ENCODE peak calls at places on chromosomes 4 and X, in seven cellular contexts. G, W, M, X, S, U and I are unnamed samples.

GRCh38 chrX:69222103-69223090 is 57.1 kb upstream of the PJA1 start:
- DNase-seq in G (peak), W (peak), M (peak), X (peak), S (peak), U (peak), I (peak)

GRCh38 chr4:178752954-178753525 is 1310.8 kb upstream of the AGA start:
- DNase-seq in G (no peak), W (peak), M (no peak), X (no peak), S (no peak), U (peak), I (no peak)

GRCh38 chr4:8419222-8420041 is 21.1 kb downstream of the ACOX3 start:
- DNase-seq in G (no peak), W (no peak), M (no peak), X (no peak), S (peak), U (no peak), I (peak)

GRCh38 chrX:81377329-81377728 is 175.4 kb downstream of the SH3BGRL start:
- DNase-seq in G (peak), W (peak), M (peak), X (peak), S (peak), U (peak), I (peak)

GRCh38 chr4:86720508-86721068 is 126.5 kb downstream of the PTPN13 start:
- DNase-seq in G (no peak), W (no peak), M (peak), X (no peak), S (no peak), U (no peak), I (peak)

GRCh38 chr4:88963817-88964216 is 93.2 kb downstream of the FAM13A start:
- DNase-seq in G (no peak), W (no peak), M (peak), X (no peak), S (no peak), U (no peak), I (peak)

GRCh38 chrX:55057691-55058249 is 17.1 kb upstream of the PAGE2B start:
- DNase-seq in G (peak), W (peak), M (peak), X (peak), S (no peak), U (peak), I (peak)

GRCh38 chr4:143184217-143184502 is 557 bp upstream of the USP38 start:
- DNase-seq in G (no peak), W (no peak), M (no peak), X (no peak), S (no peak), U (no peak), I (no peak)

GRCh38 chr4:53208749-53209148 is 157.1 kb downstream of the SCFD2 start:
- DNase-seq in G (peak), W (no peak), M (no peak), X (no peak), S (no peak), U (no peak), I (no peak)

GRCh38 chr4:2786152-2786671 is 6.7 kb upstream of the SH3BP2 start:
- DNase-seq in G (no peak), W (no peak), M (no peak), X (no peak), S (no peak), U (no peak), I (no peak)

GRCh38 chr4:88429401-88429800 is 27.5 kb upstream of the HERC5 start:
- DNase-seq in G (no peak), W (no peak), M (no peak), X (no peak), S (no peak), U (no peak), I (no peak)

GRCh38 chr4:165325732-165326512 is 1.5 kb upstream of the MSMO1 start:
- DNase-seq in G (peak), W (no peak), M (peak), X (no peak), S (no peak), U (no peak), I (peak)

GRCh38 chr4:72954811-72955210 is 114.7 kb downstream of the COX18 start:
- DNase-seq in G (no peak), W (no peak), M (peak), X (no peak), S (peak), U (no peak), I (peak)

GRCh38 chrX:17984415-17984814 is 123.3 kb upstream of the RAI2 start:
- DNase-seq in G (no peak), W (no peak), M (no peak), X (no peak), S (no peak), U (peak), I (no peak)

GRCh38 chr4:7281316-7282093 is 89.2 kb downstream of the SORCS2 start:
- DNase-seq in G (no peak), W (no peak), M (peak), X (no peak), S (no peak), U (no peak), I (no peak)

GRCh38 chr4:95507147-95507546 is 41.6 kb downstream of the UNC5C start:
- DNase-seq in G (no peak), W (no peak), M (no peak), X (no peak), S (no peak), U (no peak), I (no peak)

GRCh38 chr4:136754810-136755530 is 777.3 kb downstream of the PCDH18 start:
- DNase-seq in G (no peak), W (no peak), M (no peak), X (no peak), S (no peak), U (no peak), I (no peak)

GRCh38 chr4:168731706-168732414 is 235.0 kb downstream of the PALLD start:
- DNase-seq in G (no peak), W (no peak), M (no peak), X (no peak), S (no peak), U (no peak), I (no peak)

GRCh38 chr4:3745886-3746656 is 20.1 kb upstream of the ADRA2C start:
- DNase-seq in G (no peak), W (no peak), M (no peak), X (no peak), S (no peak), U (peak), I (no peak)

GRCh38 chr4:73698217-73698616 is 42.2 kb upstream of the CXCL8 start:
- DNase-seq in G (no peak), W (no peak), M (peak), X (no peak), S (no peak), U (peak), I (peak)

GRCh38 chrX:109134777-109135176 is 347.1 kb downstream of the GUCY2F start:
- DNase-seq in G (no peak), W (no peak), M (no peak), X (no peak), S (no peak), U (no peak), I (no peak)

GRCh38 chr4:29581469-29581868 is 1138.7 kb upstream of the PCDH7 start:
- DNase-seq in G (no peak), W (no peak), M (no peak), X (no peak), S (peak), U (no peak), I (peak)

GRCh38 chr4:52932586-52933482 is 70.7 kb downstream of the RASL11B start:
- DNase-seq in G (no peak), W (no peak), M (peak), X (no peak), S (no peak), U (no peak), I (peak)

GRCh38 chrX:44816369-44816768 is 27.5 kb upstream of the DUSP21 start:
- DNase-seq in G (no peak), W (no peak), M (no peak), X (no peak), S (no peak), U (no peak), I (no peak)

DNA sequence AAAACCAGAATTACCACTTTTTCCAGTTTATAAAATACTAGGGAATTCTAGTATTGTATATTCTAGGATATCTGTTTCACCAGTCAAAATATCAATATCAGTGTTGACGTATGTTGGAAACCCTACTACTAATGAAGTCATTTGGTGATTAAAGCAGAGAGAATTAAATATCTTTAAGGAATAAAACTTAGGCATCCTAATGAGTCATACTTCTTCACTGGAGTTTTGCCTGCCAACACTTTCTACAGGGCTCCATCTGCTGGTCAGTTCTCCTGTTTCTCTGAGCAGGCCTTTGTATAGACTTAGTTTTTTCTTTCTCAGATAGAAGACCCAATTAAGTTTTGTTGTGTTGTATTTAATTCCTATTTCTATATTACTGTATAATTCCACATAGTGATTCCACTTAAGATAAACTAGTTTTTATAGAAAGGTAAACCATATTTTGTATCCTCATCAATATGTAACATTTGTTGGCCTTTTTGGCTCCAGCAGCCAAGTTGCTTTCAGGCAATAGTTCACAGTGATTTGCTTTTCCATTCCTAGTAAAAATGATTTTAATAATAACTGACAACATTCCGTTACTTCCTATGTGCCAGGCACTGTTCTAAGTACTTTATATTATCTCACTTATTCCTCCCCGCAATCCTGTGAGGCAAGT is 3.5 kb downstream of the AP1AR start:
- DNase-seq in G (peak), W (peak), M (peak), X (peak), S (peak), U (peak), I (peak)
- H3K4me3 ChIP-seq in G (no peak), W (no peak), M (no peak), X (no peak), S (no peak), U (no peak), I (no peak)

GRCh38 chr4:37245391-37245954 is 930 bp downstream of the NWD2 start:
- DNase-seq in G (no peak), W (no peak), M (no peak), X (no peak), S (no peak), U (peak), I (no peak)

GRCh38 chr4:37241646-37242045 is 2.9 kb upstream of the NWD2 start:
- DNase-seq in G (no peak), W (no peak), M (no peak), X (no peak), S (no peak), U (no peak), I (no peak)

GRCh38 chr4:37244583-37245390 is at the start of gene NWD2:
- DNase-seq in G (no peak), W (peak), M (no peak), X (no peak), S (no peak), U (peak), I (peak)

GRCh38 chr4:37243722-37244582 is 591 bp upstream of the NWD2 start:
- DNase-seq in G (peak), W (peak), M (no peak), X (no peak), S (no peak), U (peak), I (no peak)

GRCh38 chr4:37243061-37243460 is 1.5 kb upstream of the NWD2 start:
- DNase-seq in G (no peak), W (no peak), M (no peak), X (no peak), S (no peak), U (peak), I (no peak)
- TF ChIP-seq CTCF in G (no peak), W (no peak), M (no peak), X (no peak), S (no peak), U (peak), I (no peak)

DNA sequence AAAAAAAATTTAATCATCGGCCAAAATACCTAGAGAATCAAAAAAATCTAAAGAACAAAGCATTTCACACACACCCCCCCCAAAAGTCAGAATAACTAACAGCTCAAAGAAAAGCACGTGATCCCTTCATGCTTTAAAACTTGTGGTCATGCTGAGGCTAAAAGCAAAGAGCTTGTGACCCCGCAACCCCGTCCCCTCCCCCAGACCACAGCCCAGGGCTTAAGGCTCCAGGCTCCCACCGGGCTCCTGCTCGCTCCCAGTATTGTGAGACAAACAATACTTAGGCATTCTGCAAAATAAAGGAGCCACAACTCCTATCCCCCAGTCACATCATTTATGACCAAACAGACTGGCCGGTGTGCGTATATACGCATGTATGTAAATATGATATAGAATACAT is 62.1 kb upstream of the CCDC160 start:
- DNase-seq in G (no peak), W (peak), M (no peak), X (no peak), S (no peak), U (peak), I (no peak)
- H3K4me3 ChIP-seq in G (no peak), W (no peak), M (no peak), X (no peak), S (no peak), U (peak), I (no peak)

GRCh38 chr4:119211856-119212250 is 660 bp upstream of the USP53 start:
- DNase-seq in G (peak), W (no peak), M (no peak), X (no peak), S (no peak), U (no peak), I (no peak)
- TF ChIP-seq CTCF in G (no peak), W (no peak), M (no peak), X (no peak), S (no peak), U (no peak), I (no peak)

GRCh38 chrX:7059214-7059838 is 88.2 kb upstream of the STS start:
- DNase-seq in G (no peak), W (no peak), M (no peak), X (no peak), S (no peak), U (no peak), I (no peak)
- H3K4me3 ChIP-seq in G (no peak), W (no peak), M (no peak), X (no peak), S (no peak), U (no peak), I (no peak)

GRCh38 chrX:154490414-154491083 is at the start of gene SLC10A3:
- DNase-seq in G (peak), W (peak), M (peak), X (peak), S (peak), U (peak), I (peak)
- TF ChIP-seq CTCF in G (peak), W (no peak), M (no peak), X (no peak), S (no peak), U (peak), I (no peak)

GRCh38 chrX:129785160-129785947 is 5.6 kb downstream of the SASH3 start:
- DNase-seq in G (no peak), W (no peak), M (no peak), X (no peak), S (no peak), U (no peak), I (no peak)

GRCh38 chrX:129781134-129782014 is 1.6 kb downstream of the SASH3 start:
- DNase-seq in G (no peak), W (no peak), M (no peak), X (no peak), S (no peak), U (no peak), I (no peak)

GRCh38 chrX:129782015-129782495 is 2.3 kb downstream of the SASH3 start:
- DNase-seq in G (no peak), W (no peak), M (no peak), X (no peak), S (no peak), U (no peak), I (no peak)

GRCh38 chrX:129782706-129783105 is 3.0 kb downstream of the SASH3 start:
- DNase-seq in G (no peak), W (no peak), M (no peak), X (no peak), S (no peak), U (no peak), I (no peak)

GRCh38 chrX:129783176-129783776 is 3.5 kb downstream of the SASH3 start:
- DNase-seq in G (no peak), W (no peak), M (no peak), X (no peak), S (no peak), U (no peak), I (no peak)
- H3K4me3 ChIP-seq in G (no peak), W (no peak), M (no peak), X (no peak), S (no peak), U (no peak), I (no peak)

DNA sequence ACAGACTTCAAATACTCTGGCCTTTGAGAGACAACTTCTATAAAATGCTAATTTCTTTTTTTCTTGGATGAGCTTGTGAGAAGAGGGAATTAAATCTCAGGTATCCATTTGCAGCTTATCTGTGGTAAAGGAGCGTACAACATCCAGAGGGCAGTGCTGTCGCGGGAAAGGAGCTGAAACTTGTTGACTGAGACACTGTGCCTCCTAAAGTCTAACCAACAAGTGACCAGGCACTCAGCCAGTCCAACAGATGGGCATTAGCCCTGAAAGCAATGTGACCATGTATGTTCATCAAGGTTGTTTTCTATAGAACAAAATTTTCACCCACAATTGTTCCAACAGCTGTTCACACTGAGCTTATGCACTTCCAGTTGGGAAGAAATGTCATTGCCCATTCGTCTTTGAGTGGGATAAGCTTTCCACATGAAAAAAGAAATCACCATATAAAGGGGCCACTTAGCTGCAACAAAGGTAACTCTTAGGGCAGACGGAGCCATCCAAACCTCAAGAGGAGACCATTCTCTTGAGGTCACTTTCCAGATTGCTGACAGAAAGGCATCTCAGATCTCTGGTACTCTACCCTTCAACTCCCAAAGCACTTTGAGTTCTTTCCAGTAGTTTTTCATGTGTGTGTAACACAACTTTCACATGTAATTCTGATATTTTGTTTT is 244.8 kb upstream of the NEIL3 start:
- DNase-seq in G (no peak), W (no peak), M (no peak), X (no peak), S (no peak), U (no peak), I (no peak)
- TF ChIP-seq CTCF in G (no peak), W (no peak), M (no peak), X (no peak), S (no peak), U (peak), I (no peak)